ENCODE peak calls at places on chromosome 3, in eight cellular contexts. One of them, this sample, is unnamed.

GRCh38 chr3:37114251-37115145 is 59.9 kb downstream of the LRRFIP2 start:
- ATAC-seq in pancreas: no peak
- ATAC-seq in thoracic aorta: peak
- ATAC-seq in Panc1: no peak
- ATAC-seq in heart right ventricle: no peak
- ATAC-seq in gastrocnemius medialis: no peak
- ATAC-seq in heart left ventricle: no peak
- ATAC-seq in right cardiac atrium: no peak
- ATAC-seq in this sample: no peak

GRCh38 chr3:127749787-127750225 is 72.5 kb downstream of the MGLL start:
- ATAC-seq in pancreas: no peak
- ATAC-seq in thoracic aorta: no peak
- ATAC-seq in Panc1: no peak
- ATAC-seq in heart right ventricle: no peak
- ATAC-seq in gastrocnemius medialis: no peak
- ATAC-seq in heart left ventricle: no peak
- ATAC-seq in right cardiac atrium: no peak
- ATAC-seq in this sample: no peak

GRCh38 chr3:153145454-153145853 is 16.6 kb upstream of the RAP2B start:
- ATAC-seq in pancreas: no peak
- ATAC-seq in thoracic aorta: no peak
- ATAC-seq in Panc1: no peak
- ATAC-seq in heart right ventricle: no peak
- ATAC-seq in gastrocnemius medialis: no peak
- ATAC-seq in heart left ventricle: no peak
- ATAC-seq in right cardiac atrium: no peak
- ATAC-seq in this sample: no peak

GRCh38 chr3:57793737-57794187 is 37.7 kb downstream of the SLMAP start:
- ATAC-seq in pancreas: no peak
- ATAC-seq in thoracic aorta: no peak
- ATAC-seq in Panc1: no peak
- ATAC-seq in heart right ventricle: no peak
- ATAC-seq in gastrocnemius medialis: no peak
- ATAC-seq in heart left ventricle: peak
- ATAC-seq in right cardiac atrium: no peak
- ATAC-seq in this sample: no peak

GRCh38 chr3:15959434-15959811 is 161.6 kb upstream of the ANKRD28 start:
- ATAC-seq in pancreas: no peak
- ATAC-seq in thoracic aorta: no peak
- ATAC-seq in Panc1: no peak
- ATAC-seq in heart right ventricle: no peak
- ATAC-seq in gastrocnemius medialis: no peak
- ATAC-seq in heart left ventricle: no peak
- ATAC-seq in right cardiac atrium: no peak
- ATAC-seq in this sample: no peak

GRCh38 chr3:15300318-15301078 is 31.9 kb downstream of the SH3BP5 start:
- ATAC-seq in pancreas: no peak
- ATAC-seq in thoracic aorta: peak
- ATAC-seq in Panc1: peak
- ATAC-seq in heart right ventricle: peak
- ATAC-seq in gastrocnemius medialis: peak
- ATAC-seq in heart left ventricle: peak
- ATAC-seq in right cardiac atrium: peak
- ATAC-seq in this sample: peak

GRCh38 chr3:56633201-56633600 is 49.9 kb downstream of the TASOR start:
- ATAC-seq in pancreas: no peak
- ATAC-seq in thoracic aorta: no peak
- ATAC-seq in Panc1: no peak
- ATAC-seq in heart right ventricle: no peak
- ATAC-seq in gastrocnemius medialis: no peak
- ATAC-seq in heart left ventricle: peak
- ATAC-seq in right cardiac atrium: no peak
- ATAC-seq in this sample: no peak

GRCh38 chr3:64571982-64572381 is 115.8 kb downstream of the ADAMTS9 start:
- ATAC-seq in pancreas: no peak
- ATAC-seq in thoracic aorta: no peak
- ATAC-seq in Panc1: no peak
- ATAC-seq in heart right ventricle: no peak
- ATAC-seq in gastrocnemius medialis: no peak
- ATAC-seq in heart left ventricle: no peak
- ATAC-seq in right cardiac atrium: peak
- ATAC-seq in this sample: no peak

GRCh38 chr3:15292765-15293522 is 39.4 kb downstream of the SH3BP5 start:
- ATAC-seq in pancreas: peak
- ATAC-seq in thoracic aorta: peak
- ATAC-seq in Panc1: no peak
- ATAC-seq in heart right ventricle: peak
- ATAC-seq in gastrocnemius medialis: peak
- ATAC-seq in heart left ventricle: peak
- ATAC-seq in right cardiac atrium: peak
- ATAC-seq in this sample: peak

GRCh38 chr3:31105438-31106077 is 211.1 kb upstream of the GADL1 start:
- ATAC-seq in pancreas: no peak
- ATAC-seq in thoracic aorta: no peak
- ATAC-seq in Panc1: no peak
- ATAC-seq in heart right ventricle: no peak
- ATAC-seq in gastrocnemius medialis: no peak
- ATAC-seq in heart left ventricle: peak
- ATAC-seq in right cardiac atrium: no peak
- ATAC-seq in this sample: no peak

GRCh38 chr3:186966406-186966805 is 36.1 kb downstream of the ST6GAL1 start:
- ATAC-seq in pancreas: no peak
- ATAC-seq in thoracic aorta: no peak
- ATAC-seq in Panc1: no peak
- ATAC-seq in heart right ventricle: peak
- ATAC-seq in gastrocnemius medialis: no peak
- ATAC-seq in heart left ventricle: peak
- ATAC-seq in right cardiac atrium: no peak
- ATAC-seq in this sample: no peak

GRCh38 chr3:47865192-47865591 is 62.3 kb downstream of the DHX30 start:
- ATAC-seq in pancreas: no peak
- ATAC-seq in thoracic aorta: no peak
- ATAC-seq in Panc1: peak
- ATAC-seq in heart right ventricle: no peak
- ATAC-seq in gastrocnemius medialis: peak
- ATAC-seq in heart left ventricle: no peak
- ATAC-seq in right cardiac atrium: no peak
- ATAC-seq in this sample: no peak

GRCh38 chr3:161914703-161915102 is 418.1 kb downstream of the OTOL1 start:
- ATAC-seq in pancreas: no peak
- ATAC-seq in thoracic aorta: no peak
- ATAC-seq in Panc1: peak
- ATAC-seq in heart right ventricle: no peak
- ATAC-seq in gastrocnemius medialis: no peak
- ATAC-seq in heart left ventricle: peak
- ATAC-seq in right cardiac atrium: peak
- ATAC-seq in this sample: no peak

GRCh38 chr3:53748512-53749271 is 97.5 kb downstream of the CHDH start:
- ATAC-seq in pancreas: no peak
- ATAC-seq in thoracic aorta: no peak
- ATAC-seq in Panc1: no peak
- ATAC-seq in heart right ventricle: peak
- ATAC-seq in gastrocnemius medialis: no peak
- ATAC-seq in heart left ventricle: peak
- ATAC-seq in right cardiac atrium: peak
- ATAC-seq in this sample: peak

GRCh38 chr3:185341616-185342457 is 21.1 kb upstream of the MAP3K13 start:
- ATAC-seq in pancreas: peak
- ATAC-seq in thoracic aorta: no peak
- ATAC-seq in Panc1: peak
- ATAC-seq in heart right ventricle: no peak
- ATAC-seq in gastrocnemius medialis: no peak
- ATAC-seq in heart left ventricle: peak
- ATAC-seq in right cardiac atrium: no peak
- ATAC-seq in this sample: no peak

GRCh38 chr3:18351069-18351628 is 74.0 kb downstream of the SATB1 start:
- ATAC-seq in pancreas: peak
- ATAC-seq in thoracic aorta: no peak
- ATAC-seq in Panc1: no peak
- ATAC-seq in heart right ventricle: no peak
- ATAC-seq in gastrocnemius medialis: no peak
- ATAC-seq in heart left ventricle: no peak
- ATAC-seq in right cardiac atrium: no peak
- ATAC-seq in this sample: no peak

GRCh38 chr3:134680796-134681526 is 30.1 kb upstream of the KY start:
- ATAC-seq in pancreas: no peak
- ATAC-seq in thoracic aorta: no peak
- ATAC-seq in Panc1: no peak
- ATAC-seq in heart right ventricle: no peak
- ATAC-seq in gastrocnemius medialis: peak
- ATAC-seq in heart left ventricle: peak
- ATAC-seq in right cardiac atrium: peak
- ATAC-seq in this sample: no peak

GRCh38 chr3:26963356-26963742 is 340.8 kb downstream of the LRRC3B start:
- ATAC-seq in pancreas: no peak
- ATAC-seq in thoracic aorta: no peak
- ATAC-seq in Panc1: no peak
- ATAC-seq in heart right ventricle: peak
- ATAC-seq in gastrocnemius medialis: no peak
- ATAC-seq in heart left ventricle: peak
- ATAC-seq in right cardiac atrium: no peak
- ATAC-seq in this sample: no peak

GRCh38 chr3:182136008-182136910 is 424.5 kb downstream of the SOX2 start:
- ATAC-seq in pancreas: no peak
- ATAC-seq in thoracic aorta: no peak
- ATAC-seq in Panc1: no peak
- ATAC-seq in heart right ventricle: no peak
- ATAC-seq in gastrocnemius medialis: no peak
- ATAC-seq in heart left ventricle: no peak
- ATAC-seq in right cardiac atrium: no peak
- ATAC-seq in this sample: no peak

GRCh38 chr3:113783463-113783862 is 36.6 kb downstream of the ATP6V1A start:
- ATAC-seq in pancreas: no peak
- ATAC-seq in thoracic aorta: peak
- ATAC-seq in Panc1: no peak
- ATAC-seq in heart right ventricle: no peak
- ATAC-seq in gastrocnemius medialis: peak
- ATAC-seq in heart left ventricle: no peak
- ATAC-seq in right cardiac atrium: no peak
- ATAC-seq in this sample: no peak

GRCh38 chr3:152658977-152659376 is 176.0 kb upstream of the P2RY1 start:
- ATAC-seq in pancreas: no peak
- ATAC-seq in thoracic aorta: no peak
- ATAC-seq in Panc1: no peak
- ATAC-seq in heart right ventricle: no peak
- ATAC-seq in gastrocnemius medialis: no peak
- ATAC-seq in heart left ventricle: no peak
- ATAC-seq in right cardiac atrium: no peak
- ATAC-seq in this sample: no peak

GRCh38 chr3:46599590-46599989 is 12.7 kb upstream of the FAM240A start:
- ATAC-seq in pancreas: no peak
- ATAC-seq in thoracic aorta: no peak
- ATAC-seq in Panc1: no peak
- ATAC-seq in heart right ventricle: no peak
- ATAC-seq in gastrocnemius medialis: no peak
- ATAC-seq in heart left ventricle: no peak
- ATAC-seq in right cardiac atrium: no peak
- ATAC-seq in this sample: no peak

GRCh38 chr3:45972534-45973402 is 22.9 kb downstream of the FYCO1 start:
- ATAC-seq in pancreas: no peak
- ATAC-seq in thoracic aorta: peak
- ATAC-seq in Panc1: no peak
- ATAC-seq in heart right ventricle: peak
- ATAC-seq in gastrocnemius medialis: peak
- ATAC-seq in heart left ventricle: peak
- ATAC-seq in right cardiac atrium: peak
- ATAC-seq in this sample: peak

GRCh38 chr3:134998158-134998557 is 203.1 kb downstream of the EPHB1 start:
- ATAC-seq in pancreas: no peak
- ATAC-seq in thoracic aorta: no peak
- ATAC-seq in Panc1: no peak
- ATAC-seq in heart right ventricle: no peak
- ATAC-seq in gastrocnemius medialis: no peak
- ATAC-seq in heart left ventricle: no peak
- ATAC-seq in right cardiac atrium: no peak
- ATAC-seq in this sample: no peak

GRCh38 chr3:64187065-64187959 is 38.0 kb downstream of the PRICKLE2 start:
- ATAC-seq in pancreas: peak
- ATAC-seq in thoracic aorta: peak
- ATAC-seq in Panc1: peak
- ATAC-seq in heart right ventricle: peak
- ATAC-seq in gastrocnemius medialis: peak
- ATAC-seq in heart left ventricle: peak
- ATAC-seq in right cardiac atrium: peak
- ATAC-seq in this sample: peak

DNA sequence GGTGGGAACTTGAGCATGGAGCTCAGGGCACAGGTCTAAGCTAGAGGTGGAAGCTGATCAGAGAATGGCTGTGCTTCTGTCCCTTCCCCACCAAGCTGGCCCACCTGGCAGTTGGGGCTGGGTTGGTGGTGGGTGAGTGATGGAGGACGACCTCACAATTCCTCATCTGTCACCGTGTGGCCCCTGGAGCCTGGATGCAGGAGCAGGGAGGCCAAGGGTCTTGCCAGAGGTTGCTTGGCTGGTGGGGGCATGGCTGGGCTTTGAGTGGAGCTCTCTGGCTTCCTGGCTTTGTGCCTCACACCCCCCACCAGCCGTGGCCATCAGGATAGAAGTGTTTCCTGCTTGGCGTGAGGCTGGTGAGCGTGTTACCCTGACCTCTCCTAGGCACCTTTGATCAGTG is 36.0 kb downstream of the FBLN2 start:
- ATAC-seq in pancreas: no peak
- ATAC-seq in thoracic aorta: no peak
- ATAC-seq in Panc1: no peak
- ATAC-seq in heart right ventricle: no peak
- ATAC-seq in gastrocnemius medialis: no peak
- ATAC-seq in heart left ventricle: no peak
- ATAC-seq in right cardiac atrium: no peak
- ATAC-seq in this sample: no peak
- H3K27ac ChIP-seq in pancreas: no peak
- H3K27ac ChIP-seq in thoracic aorta: no peak
- H3K27ac ChIP-seq in Panc1: no peak
- H3K27ac ChIP-seq in heart right ventricle: no peak
- H3K27ac ChIP-seq in gastrocnemius medialis: no peak
- H3K27ac ChIP-seq in heart left ventricle: no peak
- H3K27ac ChIP-seq in right cardiac atrium: no peak
- H3K27ac ChIP-seq in this sample: no peak

GRCh38 chr3:160464971-160465370 is 15.4 kb upstream of the TRIM59 start:
- ATAC-seq in pancreas: no peak
- ATAC-seq in thoracic aorta: no peak
- ATAC-seq in Panc1: no peak
- ATAC-seq in heart right ventricle: no peak
- ATAC-seq in gastrocnemius medialis: no peak
- ATAC-seq in heart left ventricle: no peak
- ATAC-seq in right cardiac atrium: no peak
- ATAC-seq in this sample: no peak
- H3K27ac ChIP-seq in pancreas: no peak
- H3K27ac ChIP-seq in thoracic aorta: no peak
- H3K27ac ChIP-seq in Panc1: no peak
- H3K27ac ChIP-seq in heart right ventricle: no peak
- H3K27ac ChIP-seq in gastrocnemius medialis: no peak
- H3K27ac ChIP-seq in heart left ventricle: no peak
- H3K27ac ChIP-seq in right cardiac atrium: no peak
- H3K27ac ChIP-seq in this sample: no peak

GRCh38 chr3:11145888-11146287 is 8.4 kb upstream of the HRH1 start:
- ATAC-seq in pancreas: no peak
- ATAC-seq in thoracic aorta: peak
- ATAC-seq in Panc1: no peak
- ATAC-seq in heart right ventricle: no peak
- ATAC-seq in gastrocnemius medialis: no peak
- ATAC-seq in heart left ventricle: no peak
- ATAC-seq in right cardiac atrium: no peak
- ATAC-seq in this sample: no peak
- H3K27ac ChIP-seq in pancreas: no peak
- H3K27ac ChIP-seq in thoracic aorta: peak
- H3K27ac ChIP-seq in Panc1: no peak
- H3K27ac ChIP-seq in heart right ventricle: no peak
- H3K27ac ChIP-seq in gastrocnemius medialis: no peak
- H3K27ac ChIP-seq in heart left ventricle: no peak
- H3K27ac ChIP-seq in right cardiac atrium: no peak
- H3K27ac ChIP-seq in this sample: no peak

GRCh38 chr3:52020796-52021195 is 25.1 kb upstream of the RPL29 start:
- ATAC-seq in pancreas: no peak
- ATAC-seq in thoracic aorta: no peak
- ATAC-seq in Panc1: no peak
- ATAC-seq in heart right ventricle: no peak
- ATAC-seq in gastrocnemius medialis: no peak
- ATAC-seq in heart left ventricle: no peak
- ATAC-seq in right cardiac atrium: no peak
- ATAC-seq in this sample: no peak
- H3K27ac ChIP-seq in pancreas: no peak
- H3K27ac ChIP-seq in thoracic aorta: peak
- H3K27ac ChIP-seq in Panc1: no peak
- H3K27ac ChIP-seq in heart right ventricle: peak
- H3K27ac ChIP-seq in gastrocnemius medialis: peak
- H3K27ac ChIP-seq in heart left ventricle: peak
- H3K27ac ChIP-seq in right cardiac atrium: peak
- H3K27ac ChIP-seq in this sample: no peak

This sample was measured in gastroesophageal sphincter.